ENCODE peak calls at places on chromosomes 1 and 21, in six cellular contexts. V, T, S, N, W and X are unnamed samples.

GRCh38 chr1:229080361-229080760 is 190.6 kb upstream of the RAB4A start:
- DNase-seq in V (no peak), T (no peak), S (no peak), N (no peak), W (no peak), X (no peak)

GRCh38 chr21:15992171-15992570 is 262.4 kb downstream of the USP25 start:
- DNase-seq in V (no peak), T (peak), S (no peak), N (no peak), W (no peak), X (no peak)

GRCh38 chr1:23567996-23568607 is 8.8 kb upstream of the ID3 start:
- DNase-seq in V (peak), T (no peak), S (no peak), N (peak), W (no peak), X (no peak)

GRCh38 chr1:238830036-238830611 is 556.2 kb upstream of the CHRM3 start:
- DNase-seq in V (no peak), T (peak), S (no peak), N (no peak), W (no peak), X (no peak)

GRCh38 chr1:8095584-8095983 is 69.5 kb upstream of the ERRFI1 start:
- DNase-seq in V (no peak), T (no peak), S (no peak), N (no peak), W (no peak), X (no peak)

GRCh38 chr1:224203243-224204016 is 20.4 kb downstream of the DEGS1 start:
- DNase-seq in V (peak), T (peak), S (no peak), N (no peak), W (no peak), X (no peak)

GRCh38 chr1:183877321-183877720 is 72.4 kb downstream of the RGL1 start:
- DNase-seq in V (peak), T (peak), S (no peak), N (no peak), W (no peak), X (no peak)

GRCh38 chr1:53967409-53968124 is 21.4 kb downstream of the LRRC42 start:
- DNase-seq in V (no peak), T (no peak), S (no peak), N (no peak), W (no peak), X (no peak)

GRCh38 chr1:22275626-22276395 is 132.9 kb upstream of the WNT4 start:
- DNase-seq in V (peak), T (peak), S (peak), N (peak), W (no peak), X (peak)

GRCh38 chr1:208333676-208334075 is 89.5 kb upstream of the PLXNA2 start:
- DNase-seq in V (no peak), T (no peak), S (no peak), N (no peak), W (no peak), X (no peak)

GRCh38 chr1:17920881-17921635 is 165.9 kb downstream of the ACTL8 start:
- DNase-seq in V (no peak), T (no peak), S (no peak), N (no peak), W (no peak), X (no peak)

GRCh38 chr1:24688621-24689195 is 45.6 kb downstream of the SRRM1 start:
- DNase-seq in V (peak), T (peak), S (peak), N (peak), W (peak), X (peak)

GRCh38 chr1:40153073-40153770 is 8.0 kb upstream of the RLF start:
- DNase-seq in V (peak), T (peak), S (peak), N (no peak), W (no peak), X (peak)

GRCh38 chr21:17590443-17590842 is 22.3 kb downstream of the BTG3 start:
- DNase-seq in V (no peak), T (no peak), S (no peak), N (no peak), W (no peak), X (no peak)

GRCh38 chr1:42931108-42931539 is 27.5 kb downstream of the SLC2A1 start:
- DNase-seq in V (peak), T (peak), S (no peak), N (no peak), W (no peak), X (no peak)

GRCh38 chr1:59692591-59692990 is 122.2 kb upstream of the HOOK1 start:
- DNase-seq in V (no peak), T (peak), S (no peak), N (no peak), W (no peak), X (peak)

GRCh38 chr1:154866995-154867795 is 2.9 kb downstream of the KCNN3 start:
- DNase-seq in V (peak), T (peak), S (no peak), N (no peak), W (no peak), X (peak)

GRCh38 chr1:2494323-2494693 is 18.2 kb downstream of the PLCH2 start:
- DNase-seq in V (no peak), T (peak), S (peak), N (no peak), W (no peak), X (no peak)

GRCh38 chr1:150552692-150553278 is 3.6 kb downstream of the ADAMTSL4 start:
- DNase-seq in V (no peak), T (no peak), S (no peak), N (no peak), W (no peak), X (no peak)

GRCh38 chr1:14112613-14113012 is 412.6 kb downstream of the PRDM2 start:
- DNase-seq in V (no peak), T (no peak), S (no peak), N (no peak), W (no peak), X (no peak)

GRCh38 chr1:14113271-14113670 is 413.3 kb downstream of the PRDM2 start:
- DNase-seq in V (no peak), T (peak), S (no peak), N (no peak), W (no peak), X (no peak)

GRCh38 chr1:14115976-14116375 is 416.0 kb downstream of the PRDM2 start:
- DNase-seq in V (no peak), T (no peak), S (no peak), N (no peak), W (no peak), X (no peak)

GRCh38 chr1:14111121-14111520 is 411.1 kb downstream of the PRDM2 start:
- DNase-seq in V (no peak), T (no peak), S (no peak), N (no peak), W (no peak), X (no peak)

GRCh38 chr1:14113841-14114567 is 414.0 kb downstream of the PRDM2 start:
- DNase-seq in V (peak), T (peak), S (no peak), N (peak), W (no peak), X (no peak)
- TF ChIP-seq CTCF in V (peak), T (peak), S (peak), N (peak), W (no peak), X (no peak)

DNA sequence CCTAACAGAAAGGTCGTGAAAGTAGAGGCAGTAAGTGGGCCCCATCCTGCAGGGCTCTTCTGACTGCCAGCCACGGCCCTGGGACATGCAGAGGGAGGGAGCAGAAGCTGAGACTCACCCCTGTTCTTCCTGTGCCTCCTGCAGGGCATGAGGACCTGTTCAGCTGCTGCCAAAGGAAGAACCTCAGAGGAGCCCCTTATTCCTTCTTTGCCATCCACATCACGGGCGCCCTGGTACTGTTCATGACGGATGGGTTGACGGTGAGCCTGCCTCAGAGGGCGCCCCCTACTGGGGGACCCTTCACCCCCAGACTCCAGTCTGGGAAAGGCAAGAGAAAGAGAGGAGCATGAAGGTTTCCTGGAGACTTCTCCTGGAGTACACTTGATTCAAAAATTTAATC is 47.1 kb downstream of the ELK4 start:
- DNase-seq in V (no peak), T (no peak), S (no peak), N (no peak), W (no peak), X (no peak)
- TF ChIP-seq CTCF in V (peak), T (peak), S (peak), N (peak), W (no peak), X (peak)

DNA sequence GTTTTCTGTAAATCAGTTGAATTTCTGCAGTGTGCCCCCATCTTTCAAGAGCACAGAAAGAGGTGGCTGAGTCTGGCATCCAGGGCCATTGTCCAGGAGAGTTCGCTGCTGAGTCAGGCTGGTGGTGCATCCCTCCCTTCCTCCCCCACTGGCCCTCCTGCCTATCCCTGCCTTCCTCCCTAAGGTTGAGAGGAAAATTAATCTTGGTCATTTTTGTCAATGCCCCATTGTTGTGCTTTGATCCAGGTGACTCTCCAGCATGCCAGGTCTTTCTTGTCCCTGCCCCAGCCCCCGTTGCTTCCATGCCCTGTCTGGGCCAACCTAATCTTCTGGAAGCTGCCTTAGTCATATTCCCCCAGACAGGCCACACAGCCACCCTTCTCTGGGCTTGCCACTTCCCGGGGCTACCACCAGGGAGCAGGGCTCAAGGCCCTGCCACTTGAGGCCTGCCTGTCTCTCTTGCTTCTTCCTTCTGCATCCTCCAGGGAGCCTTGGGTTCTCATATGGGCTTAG is 26.6 kb downstream of the PROK1 start:
- DNase-seq in V (peak), T (no peak), S (peak), N (no peak), W (no peak), X (no peak)
- TF ChIP-seq CTCF in V (peak), T (peak), S (peak), N (peak), W (no peak), X (no peak)

GRCh38 chr1:220726634-220727033 is 21.5 kb upstream of the MTARC2 start:
- DNase-seq in V (no peak), T (no peak), S (no peak), N (no peak), W (no peak), X (no peak)
- TF ChIP-seq CTCF in V (peak), T (peak), S (peak), N (peak), W (no peak), X (peak)

GRCh38 chr1:171212607-171213347 is 27.7 kb downstream of the FMO2 start:
- DNase-seq in V (peak), T (no peak), S (no peak), N (no peak), W (no peak), X (no peak)

GRCh38 chr1:171210355-171210754 is 25.3 kb downstream of the FMO2 start:
- DNase-seq in V (peak), T (no peak), S (no peak), N (no peak), W (no peak), X (no peak)

GRCh38 chr1:171217658-171218443 is 30.4 kb upstream of the FMO1 start:
- DNase-seq in V (no peak), T (no peak), S (no peak), N (no peak), W (no peak), X (no peak)

GRCh38 chr1:171218661-171219060 is 29.6 kb upstream of the FMO1 start:
- DNase-seq in V (no peak), T (no peak), S (no peak), N (no peak), W (no peak), X (no peak)

DNA sequence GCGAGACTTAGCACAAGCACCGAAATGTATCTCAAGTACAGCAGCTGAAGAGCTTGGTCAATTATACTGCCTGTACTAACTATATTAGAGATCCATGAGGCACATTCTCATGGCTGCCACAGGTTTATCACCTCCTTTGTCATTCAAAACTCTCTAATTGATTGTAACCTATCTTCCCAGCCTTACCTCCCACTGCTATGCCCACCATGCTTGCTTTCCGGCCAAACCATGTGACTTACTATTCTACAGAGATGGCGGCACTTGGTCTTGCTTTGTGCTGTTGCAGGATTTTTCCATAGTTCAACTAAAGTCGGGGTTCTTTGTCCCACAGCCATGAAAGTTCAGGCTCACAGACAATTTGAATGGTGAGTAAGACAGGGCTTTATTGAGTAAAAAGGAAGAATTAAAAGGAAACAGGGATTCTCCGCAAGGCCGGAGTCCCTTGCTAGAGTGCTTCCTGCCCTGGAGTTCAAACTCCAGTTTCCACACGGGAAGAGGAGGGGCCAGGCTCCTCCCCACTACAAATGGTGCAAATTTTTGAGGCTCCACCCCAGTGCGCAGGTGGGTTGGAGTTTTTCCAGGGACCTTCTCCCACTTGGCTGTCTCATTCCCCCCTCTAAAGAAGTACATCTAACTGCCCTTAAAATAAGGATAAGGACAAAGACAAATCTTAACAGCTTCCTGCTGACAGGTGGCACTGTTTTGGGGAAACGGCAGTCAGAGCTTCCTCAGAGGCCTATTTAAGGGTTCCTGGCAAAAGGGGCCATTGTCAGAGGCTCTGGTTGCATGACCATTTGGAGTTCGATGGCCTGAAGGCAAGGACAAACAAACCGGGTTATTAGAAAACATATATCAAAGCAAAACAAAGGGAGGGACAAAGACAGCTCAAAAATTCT is 28.7 kb downstream of the FMO2 start:
- DNase-seq in V (no peak), T (no peak), S (no peak), N (no peak), W (no peak), X (no peak)
- TF ChIP-seq CTCF in V (no peak), T (no peak), S (peak), N (no peak), W (no peak), X (no peak)

GRCh38 chr1:18972531-18972930 is 16.1 kb upstream of the IFFO2 start:
- DNase-seq in V (no peak), T (no peak), S (no peak), N (no peak), W (no peak), X (no peak)
- TF ChIP-seq CTCF in V (no peak), T (peak), S (peak), N (no peak), W (peak), X (peak)

GRCh38 chr1:83990734-83991133 is 8.2 kb downstream of the TTLL7 start:
- DNase-seq in V (no peak), T (no peak), S (no peak), N (no peak), W (no peak), X (no peak)
- TF ChIP-seq CTCF in V (no peak), T (no peak), S (peak), N (no peak), W (no peak), X (no peak)